ENCODE peak calls at places on chromosomes 2 and 18, in six cellular contexts. Y is cardiac muscle cell, U is endothelial cell of umbilical vein, K is GM13977, T is left ventricle myocardium inferior, C is GM23338. E is an unnamed sample.

GRCh38 chr2:64766841-64767669 is 113.3 kb upstream of the SERTAD2 start:
- DNase-seq in T (no peak), U (peak; percentile 67), Y (peak; percentile 60), K (peak; percentile 58), C (no peak), E (no peak)

GRCh38 chr2:69933254-69933828 is 18.4 kb downstream of the MXD1 start:
- DNase-seq in C (no peak), U (peak; percentile 31), T (no peak), Y (no peak), K (no peak), E (no peak)

GRCh38 chr2:120243875-120244553 is 8.6 kb upstream of the RALB start:
- DNase-seq in U (no peak), C (no peak), K (no peak), Y (no peak), T (no peak), E (no peak)

GRCh38 chr18:52723456-52724065 is 383.6 kb downstream of the DCC start:
- DNase-seq in T (no peak), C (no peak), Y (no peak), K (no peak), U (no peak), E (no peak)

GRCh38 chr18:50814387-50814786 is 5.4 kb downstream of the MRO start:
- DNase-seq in U (no peak), K (no peak), C (no peak), Y (no peak), T (no peak), E (no peak)

GRCh38 chr18:64017870-64018269 is 48.0 kb downstream of the SERPINB8 start:
- DNase-seq in T (no peak), Y (peak; percentile 49), K (peak; percentile 38), C (peak; percentile 60), U (peak; percentile 39), E (no peak)

GRCh38 chr2:201158111-201158929 is 24.6 kb upstream of the CASP10 start:
- DNase-seq in K (peak; percentile 53), T (peak; percentile 49), U (peak; percentile 89), C (peak; percentile 87), Y (peak; percentile 92), E (no peak)

GRCh38 chr2:46481541-46482193 is 2.3 kb downstream of the TMEM247 start:
- DNase-seq in T (no peak), C (no peak), K (no peak), U (peak; percentile 91), Y (peak; percentile 79), E (no peak)

GRCh38 chr2:126825306-126825705 is 73.4 kb upstream of the TEX51 start:
- DNase-seq in U (no peak), K (no peak), C (no peak), T (no peak), Y (no peak), E (no peak)

GRCh38 chr2:37827455-37827854 is 97.6 kb upstream of the RMDN2 start:
- DNase-seq in Y (no peak), U (no peak), T (no peak), C (no peak), K (no peak), E (no peak)

GRCh38 chr2:221572180-221572820 is at the start of gene EPHA4:
- DNase-seq in T (peak; percentile 89), U (peak; percentile 94), K (peak; percentile 92), Y (peak; percentile 94), C (peak; percentile 87), E (peak; percentile 69)

GRCh38 chr18:80246656-80247402 is 485 bp downstream of the PARD6G start:
- DNase-seq in C (peak; percentile 66), K (peak; percentile 63), U (peak; percentile 16), Y (peak; percentile 11), T (no peak), E (no peak)

GRCh38 chr2:30425326-30425725 is 21.7 kb upstream of the LCLAT1 start:
- DNase-seq in U (no peak), T (no peak), Y (no peak), K (no peak), C (no peak), E (peak; percentile 49)

GRCh38 chr2:212364586-212364985 is 174.0 kb downstream of the ERBB4 start:
- DNase-seq in U (no peak), C (peak; percentile 21), K (no peak), T (no peak), Y (peak; percentile 3), E (no peak)

GRCh38 chr18:8121942-8122480 is 487.2 kb upstream of the RAB12 start:
- DNase-seq in U (peak; percentile 37), C (peak; percentile 14), Y (peak; percentile 44), K (no peak), T (no peak), E (no peak)

GRCh38 chr2:11680181-11680900 is 10.3 kb upstream of the NTSR2 start:
- DNase-seq in C (no peak), K (no peak), U (no peak), Y (no peak), T (no peak), E (peak; percentile 83)

GRCh38 chr18:57970356-57971095 is 73.5 kb upstream of the NEDD4L start:
- DNase-seq in Y (no peak), C (peak; percentile 88), K (no peak), U (no peak), T (no peak), E (no peak)

GRCh38 chr2:146853741-146854444 is 990.9 kb upstream of the ACVR2A start:
- DNase-seq in Y (no peak), U (no peak), K (no peak), C (peak; percentile 45), T (no peak), E (no peak)

GRCh38 chr2:240964854-240965295 is 33.5 kb upstream of the SNED1 start:
- DNase-seq in T (peak; percentile 10), K (no peak), C (no peak), U (no peak), Y (no peak), E (peak; percentile 6)

GRCh38 chr2:103166406-103167324 is 404.8 kb downstream of the TMEM182 start:
- DNase-seq in K (no peak), C (no peak), T (no peak), Y (no peak), U (no peak), E (no peak)

GRCh38 chr2:113282747-113283533 is 4.2 kb upstream of the PAX8 start:
- DNase-seq in K (no peak), C (peak; percentile 70), Y (peak; percentile 14), U (no peak), T (peak; percentile 44), E (peak; percentile 31)

GRCh38 chr2:215140166-215140707 is 1.8 kb upstream of the ABCA12 start:
- DNase-seq in U (no peak), C (no peak), T (no peak), Y (no peak), K (no peak), E (no peak)

GRCh38 chr2:62229082-62229620 is 33.2 kb downstream of the B3GNT2 start:
- DNase-seq in K (no peak), C (no peak), Y (no peak), U (peak; percentile 59), T (no peak), E (no peak)
- TF ChIP-seq CTCF in K (no peak), C (no peak), Y (no peak), U (no peak), T (no peak), E (no peak)

GRCh38 chr2:108418416-108418815 is 30.6 kb upstream of the GCC2 start:
- DNase-seq in C (no peak), U (no peak), Y (no peak), K (no peak), T (no peak), E (no peak)

GRCh38 chr2:108413731-108414130 is 35.3 kb upstream of the GCC2 start:
- DNase-seq in U (no peak), K (no peak), C (no peak), Y (no peak), T (no peak), E (no peak)

GRCh38 chr2:108414256-108414876 is 34.6 kb upstream of the GCC2 start:
- DNase-seq in Y (no peak), C (no peak), K (no peak), T (no peak), U (no peak), E (no peak)

GRCh38 chr2:108414945-108415344 is 34.1 kb upstream of the GCC2 start:
- DNase-seq in T (no peak), U (no peak), K (no peak), Y (no peak), C (no peak), E (no peak)

GRCh38 chr2:108417254-108417653 is 31.8 kb upstream of the GCC2 start:
- DNase-seq in Y (no peak), C (peak; percentile 43), K (no peak), T (no peak), U (peak; percentile 42), E (no peak)
- TF ChIP-seq CTCF in Y (no peak), C (peak; percentile 65), K (no peak), T (peak; percentile 33), U (peak; percentile 10), E (no peak)

GRCh38 chr2:239263937-239264837 is 136.6 kb downstream of the HDAC4 start:
- DNase-seq in C (no peak), T (no peak), K (no peak), U (no peak), Y (peak; percentile 77), E (peak; percentile 28)
- TF ChIP-seq CTCF in C (no peak), T (no peak), K (no peak), U (no peak), Y (no peak), E (no peak)

DNA sequence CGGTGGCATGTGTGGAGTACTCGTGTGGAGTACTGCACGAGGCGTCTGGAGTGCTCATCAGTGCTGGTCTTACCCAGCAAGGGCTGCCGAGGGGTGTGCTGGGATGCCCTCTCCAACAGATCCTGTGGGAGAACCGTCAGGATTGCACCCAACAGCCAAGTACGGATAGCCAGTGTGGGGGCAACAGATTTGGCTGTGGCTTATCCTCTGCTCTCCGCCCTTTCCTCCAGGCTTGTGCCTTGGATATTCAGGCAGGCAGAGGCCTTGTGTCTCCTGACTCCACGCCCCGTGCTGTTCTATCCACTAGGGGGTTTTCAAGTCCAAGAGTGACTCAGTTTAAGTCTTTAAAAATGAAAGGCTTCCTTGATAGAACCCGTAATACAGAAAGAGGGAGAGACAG is 321.0 kb upstream of the HS6ST1 start:
- DNase-seq in U (no peak), K (no peak), C (no peak), T (no peak), Y (no peak), E (no peak)
- TF ChIP-seq CTCF in U (no peak), K (no peak), C (no peak), T (no peak), Y (no peak), E (no peak)

GRCh38 chr2:224169847-224170246 is 130.8 kb upstream of the SERPINE2 start:
- DNase-seq in T (no peak), K (no peak), Y (no peak), U (no peak), C (no peak), E (no peak)
- TF ChIP-seq CTCF in T (no peak), K (no peak), Y (no peak), U (no peak), C (no peak), E (no peak)

GRCh38 chr2:227325056-227325823 is at the start of gene MFF:
- DNase-seq in U (peak; percentile 90), T (peak; percentile 93), C (peak; percentile 91), K (peak; percentile 95), Y (peak; percentile 96), E (peak; percentile 90)
- TF ChIP-seq CTCF in U (no peak), T (peak; percentile 18), C (peak; percentile 54), K (peak; percentile 51), Y (peak; percentile 17), E (peak; percentile 27)

GRCh38 chr18:59593291-59593717 is 103.9 kb downstream of the CCBE1 start:
- DNase-seq in K (no peak), U (no peak), Y (peak; percentile 44), C (no peak), T (no peak), E (no peak)
- TF ChIP-seq CTCF in K (no peak), U (no peak), Y (no peak), C (no peak), T (no peak), E (no peak)

E was measured in gastrocnemius medialis.